ENCODE peak calls at places on chromosomes 6 and 20, in eight cellular contexts. R is breast epithelium, B is H1, J is ovary, C is neural progenitor cell, N is endodermal cell, U is uterus, K is lung. P is an unnamed sample. For H3K4me1, the result is how much of the 10 kb centered on the place peaks cover.

GRCh38 chr6:13454286-13455221 is 32.8 kb downstream of the GFOD1 start:
- DNase-seq in R (peak), N (peak), J (no peak), U (peak), C (no peak), K (peak), B (no peak), P (peak)

GRCh38 chr6:56148488-56149190 is 98.7 kb downstream of the COL21A1 start:
- DNase-seq in K (no peak), U (no peak), R (no peak), B (no peak), C (no peak), N (no peak), J (no peak), P (no peak)

GRCh38 chr6:157563611-157564284 is 182.8 kb downstream of the ZDHHC14 start:
- DNase-seq in U (no peak), N (no peak), B (no peak), J (no peak), R (no peak), K (no peak), C (no peak), P (no peak)

GRCh38 chr6:25248100-25248499 is 31.1 kb upstream of the CARMIL1 start:
- DNase-seq in C (no peak), R (no peak), K (no peak), B (no peak), J (no peak), U (no peak), N (no peak), P (no peak)

GRCh38 chr20:37379967-37380828 is 34.3 kb downstream of the SRC start:
- DNase-seq in J (peak), R (no peak), K (no peak), B (no peak), C (no peak), N (peak), U (no peak), P (no peak)

GRCh38 chr6:105330913-105331312 is 72.0 kb downstream of the PREP start:
- DNase-seq in R (no peak), C (no peak), N (no peak), K (no peak), U (no peak), J (no peak), B (no peak), P (no peak)

GRCh38 chr6:43559328-43559727 is 16.5 kb downstream of the XPO5 start:
- DNase-seq in U (no peak), N (no peak), C (no peak), J (no peak), R (no peak), B (no peak), K (no peak), P (no peak)

GRCh38 chr6:36160147-36160760 is 29.9 kb downstream of the MAPK13 start:
- DNase-seq in R (no peak), U (no peak), J (no peak), K (no peak), C (no peak), N (no peak), B (no peak), P (no peak)

GRCh38 chr6:31651602-31652191 is 764 bp downstream of the BAG6 start:
- DNase-seq in B (peak), C (peak), J (no peak), R (peak), U (no peak), N (no peak), K (peak), P (no peak)

GRCh38 chr20:25220810-25221591 is 25.5 kb downstream of the ENTPD6 start:
- DNase-seq in N (peak), U (peak), K (no peak), R (no peak), B (no peak), C (no peak), J (no peak), P (peak)

GRCh38 chr6:118812972-118813371 is 81.0 kb upstream of the ASF1A start:
- DNase-seq in B (no peak), U (no peak), C (no peak), K (no peak), R (no peak), N (no peak), J (no peak), P (no peak)

GRCh38 chr6:87921034-87921433 is 126.6 kb upstream of the SPACA1 start:
- DNase-seq in K (no peak), J (no peak), R (no peak), C (no peak), B (no peak), U (no peak), N (no peak), P (no peak)
- H3K27ac ChIP-seq in K (no peak), J (no peak), R (no peak), C (no peak), B (no peak), U (no peak), N (no peak), P (no peak)

GRCh38 chr6:51792273-51793030 is 295.0 kb downstream of the PKHD1 start:
- DNase-seq in R (no peak), K (no peak), N (no peak), J (no peak), C (no peak), B (no peak), U (no peak), P (no peak)
- TF ChIP-seq CTCF in R (no peak), K (no peak), N (no peak), J (no peak), C (no peak), B (no peak), U (no peak), P (no peak)

DNA sequence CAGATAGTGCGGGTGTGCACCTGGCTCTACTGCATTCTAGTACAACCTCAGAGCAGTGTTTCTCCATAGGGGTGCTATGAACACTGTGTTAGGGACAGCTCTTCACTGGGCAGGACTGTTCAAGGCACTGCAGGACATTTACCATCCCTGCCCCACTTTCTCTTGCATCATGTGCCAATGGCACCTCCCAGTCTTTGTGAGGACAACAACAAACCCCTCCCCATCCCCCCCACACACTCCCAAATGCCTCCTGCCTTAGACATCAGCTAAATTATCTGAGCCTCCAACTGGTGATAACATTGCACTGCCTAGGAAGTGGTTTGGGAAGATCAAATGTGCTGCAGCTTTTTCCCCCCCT is 98.9 kb downstream of the FYN start:
- DNase-seq in R (no peak), C (no peak), K (no peak), J (no peak), U (peak), B (no peak), N (no peak), P (no peak)
- H3K4me1 ChIP-seq in R (under half), C (under half), K (under half), J (under half), U (under half), B (under half), N (under half), P (half or more)

DNA sequence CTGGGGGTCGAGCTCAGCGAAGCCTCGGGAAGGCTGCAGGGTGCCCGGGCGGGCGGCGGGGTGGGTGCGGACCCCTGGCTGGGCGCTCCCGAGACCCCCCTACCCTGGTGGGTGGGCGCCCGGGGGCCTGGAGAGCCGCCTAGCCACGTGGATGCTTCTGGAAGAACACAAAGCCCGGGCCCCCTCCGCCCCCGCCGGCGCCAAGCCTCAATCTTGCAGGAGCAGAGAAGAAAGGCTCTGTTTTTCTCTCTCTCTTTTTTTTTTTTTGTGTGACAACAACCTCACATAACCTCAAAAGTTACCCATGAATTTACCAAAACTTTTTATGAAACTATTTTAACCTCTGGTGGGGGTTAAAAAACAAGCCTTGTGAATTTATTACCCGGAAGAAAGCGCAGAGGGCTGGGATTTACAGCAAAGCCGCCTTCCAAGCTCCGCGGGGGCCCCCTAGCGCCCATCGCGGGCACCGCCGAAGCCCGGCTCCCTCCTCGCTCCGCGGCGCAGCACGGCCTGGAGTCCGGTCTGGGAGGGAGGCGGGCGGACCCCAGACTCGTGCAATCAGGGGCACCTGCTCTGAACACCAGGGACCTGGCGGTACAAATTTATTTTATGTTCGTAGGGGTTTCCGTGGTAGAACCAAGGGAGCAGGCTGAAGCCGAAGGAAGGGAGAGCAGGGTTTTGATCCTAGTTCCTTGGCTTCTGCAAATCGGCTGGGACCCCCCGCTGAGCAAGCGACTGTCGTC is 58.8 kb downstream of the ZNF831 start:
- DNase-seq in B (peak), R (peak), K (peak), C (peak), J (peak), U (peak), N (peak), P (peak)
- H3K27ac ChIP-seq in B (no peak), R (peak), K (no peak), C (no peak), J (no peak), U (peak), N (no peak), P (peak)

DNA sequence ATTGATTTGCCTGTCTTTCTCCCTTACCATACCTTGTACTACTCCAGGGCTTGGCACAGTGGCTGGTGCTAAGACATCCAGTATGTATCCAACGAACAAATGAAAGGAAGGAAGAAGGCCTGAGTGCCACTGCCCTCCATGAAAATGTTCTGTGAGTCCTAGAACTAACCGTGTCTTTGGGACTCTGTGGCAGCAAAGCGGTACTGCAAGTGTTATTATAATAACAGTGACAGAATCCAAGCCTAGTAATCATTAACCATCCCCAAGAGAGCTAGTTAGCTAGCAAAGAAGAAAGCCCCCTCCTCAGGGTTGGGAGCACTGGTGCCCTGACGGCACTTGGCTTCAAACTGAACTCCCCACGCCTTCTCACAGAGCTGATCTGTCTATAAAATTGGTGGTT is 239.8 kb downstream of the PTPRT start:
- DNase-seq in U (no peak), C (no peak), J (no peak), B (no peak), N (no peak), K (no peak), R (no peak), P (no peak)
- TF ChIP-seq CTCF in U (no peak), C (no peak), J (no peak), B (no peak), N (peak), K (no peak), R (no peak), P (no peak)

DNA sequence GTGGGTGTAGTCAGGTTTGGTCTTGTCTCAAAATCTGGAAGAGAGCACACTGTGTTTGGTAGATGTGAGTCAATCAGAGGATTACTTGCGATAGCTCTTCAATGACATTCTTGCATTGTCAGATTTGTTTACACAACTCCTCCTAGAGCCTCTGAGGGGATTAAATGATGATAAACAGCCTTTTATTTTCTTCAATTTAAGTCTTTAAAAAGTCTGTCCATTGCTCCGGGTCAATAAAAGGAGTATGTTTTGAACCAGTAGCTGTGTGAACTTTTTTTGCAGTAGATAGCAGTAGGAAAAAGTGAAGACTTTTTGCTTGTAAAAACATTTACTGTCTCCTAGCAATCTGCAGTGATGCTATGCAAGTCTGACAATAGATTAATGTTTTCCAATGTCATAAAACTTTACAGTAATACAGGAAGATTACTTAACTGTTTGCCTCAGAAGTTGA is 49.9 kb downstream of the GJA1 start:
- DNase-seq in K (no peak), N (no peak), R (no peak), J (no peak), B (no peak), U (no peak), C (peak), P (no peak)
- H3K4me1 ChIP-seq in K (under half), N (under half), R (under half), J (under half), B (under half), U (under half), C (under half), P (under half)

GRCh38 chr6:16676376-16676775 is 84.9 kb downstream of the ATXN1 start:
- DNase-seq in J (no peak), R (no peak), N (no peak), K (no peak), B (no peak), C (no peak), U (no peak), P (no peak)

GRCh38 chr6:16679050-16679449 is 82.2 kb downstream of the ATXN1 start:
- DNase-seq in J (no peak), N (no peak), R (no peak), B (no peak), U (no peak), C (no peak), K (no peak), P (no peak)

GRCh38 chr6:16677458-16677857 is 83.8 kb downstream of the ATXN1 start:
- DNase-seq in N (no peak), R (no peak), J (no peak), K (no peak), U (no peak), B (no peak), C (no peak), P (no peak)

GRCh38 chr6:16674666-16675392 is 86.4 kb downstream of the ATXN1 start:
- DNase-seq in U (no peak), R (no peak), J (no peak), N (no peak), C (no peak), K (no peak), B (no peak), P (no peak)

GRCh38 chr6:16676978-16677377 is 84.3 kb downstream of the ATXN1 start:
- DNase-seq in K (no peak), R (no peak), B (no peak), J (no peak), C (peak), U (no peak), N (no peak), P (no peak)
- H3K27ac ChIP-seq in K (peak), R (peak), B (no peak), J (no peak), C (no peak), U (peak), N (no peak), P (peak)

GRCh38 chr20:7428946-7429345 is 511.3 kb downstream of the HAO1 start:
- DNase-seq in C (no peak), R (no peak), K (no peak), B (no peak), N (no peak), U (no peak), J (no peak), P (no peak)
- TF ChIP-seq CTCF in C (no peak), R (no peak), K (no peak), B (no peak), N (no peak), U (no peak), J (no peak), P (no peak)

GRCh38 chr20:45339084-45339483 is 9.1 kb downstream of the SDC4 start:
- DNase-seq in B (no peak), J (no peak), C (no peak), N (no peak), K (no peak), U (no peak), R (no peak), P (no peak)
- H3K4me1 ChIP-seq in B (under half), J (under half), C (half or more), N (under half), K (under half), U (under half), R (half or more), P (half or more)